ENCODE peak calls at places on chromosomes 3 and 15, in seven cellular contexts. J, F, R, M, A, B and N are unnamed samples.

GRCh38 chr3:102114264-102114979 is 265.1 kb downstream of the NFKBIZ start:
- DNase-seq in R (no peak), M (no peak), F (peak; percentile 59), A (no peak), B (no peak), J (no peak), N (no peak)

GRCh38 chr3:12393894-12394293 is 90.4 kb upstream of the TSEN2 start:
- DNase-seq in R (no peak), B (no peak), F (no peak), A (peak; percentile 88), M (no peak), J (no peak), N (no peak)

GRCh38 chr3:126180477-126181397 is at the start of gene ALDH1L1:
- DNase-seq in B (peak; percentile 13), M (peak; percentile 82), F (peak; percentile 86), J (peak; percentile 84), R (peak; percentile 80), A (peak; percentile 13), N (no peak)

GRCh38 chr15:68389936-68390790 is 41.8 kb downstream of the ITGA11 start:
- DNase-seq in J (peak; percentile 56), R (peak; percentile 36), B (no peak), F (peak; percentile 12), A (peak; percentile 35), M (no peak), N (no peak)

GRCh38 chr3:15361494-15362214 is 29.3 kb upstream of the SH3BP5 start:
- DNase-seq in A (peak; percentile 80), F (peak; percentile 19), M (peak; percentile 25), R (no peak), J (no peak), B (no peak), N (no peak)

GRCh38 chr3:65030847-65031463 is 343.2 kb upstream of the ADAMTS9 start:
- DNase-seq in J (no peak), B (peak; percentile 40), A (peak; percentile 65), R (no peak), M (no peak), F (no peak), N (peak; percentile 48)

GRCh38 chr3:154954750-154955149 is 125.4 kb upstream of the MME start:
- DNase-seq in F (no peak), A (peak; percentile 72), M (no peak), B (no peak), R (no peak), J (no peak), N (peak; percentile 16)

GRCh38 chr3:3625461-3626271 is 173.6 kb upstream of the LRRN1 start:
- DNase-seq in B (no peak), F (no peak), J (no peak), R (no peak), A (no peak), M (no peak), N (no peak)

GRCh38 chr15:84955089-84955848 is 26.4 kb upstream of the PDE8A start:
- DNase-seq in J (peak; percentile 85), R (peak; percentile 84), B (no peak), M (peak; percentile 77), F (peak; percentile 75), A (peak; percentile 86), N (peak; percentile 72)

GRCh38 chr15:88580532-88580931 is 34.1 kb upstream of the DET1 start:
- DNase-seq in M (no peak), R (no peak), B (no peak), A (no peak), J (no peak), F (no peak), N (no peak)

GRCh38 chr3:179811321-179812095 is 158.7 kb downstream of the USP13 start:
- DNase-seq in J (no peak), F (no peak), A (peak; percentile 90), B (peak; percentile 9), R (no peak), M (no peak), N (peak; percentile 47)

GRCh38 chr3:58672880-58673279 is 6.3 kb upstream of the FAM3D start:
- DNase-seq in A (no peak), F (no peak), R (no peak), M (no peak), B (no peak), J (no peak), N (no peak)

GRCh38 chr3:105647047-105647446 is 221.8 kb downstream of the CBLB start:
- DNase-seq in M (no peak), J (no peak), R (no peak), A (peak; percentile 91), B (peak; percentile 49), F (no peak), N (peak; percentile 48)

GRCh38 chr3:120622870-120623718 is 27.0 kb downstream of the NDUFB4 start:
- DNase-seq in A (peak; percentile 74), J (no peak), R (no peak), B (no peak), M (no peak), F (no peak), N (peak; percentile 61)

GRCh38 chr3:147189016-147189415 is 217.3 kb downstream of the ZIC4 start:
- DNase-seq in M (no peak), A (peak; percentile 19), J (no peak), R (no peak), F (no peak), B (no peak), N (peak; percentile 8)

GRCh38 chr3:133474251-133474801 is 74.5 kb downstream of the BFSP2 start:
- DNase-seq in B (no peak), F (peak; percentile 81), J (peak; percentile 81), R (no peak), A (peak; percentile 51), M (peak; percentile 67), N (peak; percentile 79)

GRCh38 chr3:150293401-150294001 is 114.6 kb upstream of the TSC22D2 start:
- DNase-seq in B (no peak), J (no peak), F (no peak), R (no peak), M (no peak), A (peak; percentile 77), N (no peak)

GRCh38 chr15:51288143-51289065 is 50.0 kb downstream of the CYP19A1 start:
- DNase-seq in A (peak; percentile 56), M (no peak), B (no peak), F (no peak), J (no peak), R (no peak), N (no peak)

GRCh38 chr3:141388823-141389617 is 20.7 kb downstream of the ZBTB38 start:
- DNase-seq in J (no peak), B (no peak), M (no peak), F (no peak), R (no peak), A (peak; percentile 59), N (no peak)

DNA sequence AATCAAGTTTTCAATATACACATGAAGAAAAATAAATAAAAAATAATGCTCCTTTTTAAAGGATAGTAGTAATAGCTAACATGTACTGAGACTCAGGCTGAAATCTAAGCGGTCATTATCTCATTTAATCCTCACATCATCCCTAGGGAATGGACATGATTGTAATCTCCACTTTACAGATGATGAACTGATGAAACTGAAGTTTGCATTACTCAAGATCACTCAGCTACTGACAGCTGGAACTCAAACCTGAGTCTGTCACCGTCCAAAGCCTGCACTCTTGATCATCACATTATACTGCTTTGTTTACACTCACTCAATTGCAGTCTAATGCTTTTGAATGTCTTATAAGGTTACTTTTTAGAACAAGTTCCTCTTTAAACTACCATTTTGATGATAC is 3.2 kb downstream of the NPTN start:
- DNase-seq in J (no peak), M (no peak), R (no peak), B (no peak), A (peak; percentile 33), F (no peak), N (no peak)
- H3K4me1 ChIP-seq in J (no peaks in the 10 kb centered on the region), M (peaks cover 77% of the 10 kb centered on the region), R (peaks cover 60% of the 10 kb centered on the region), B (peaks cover 48% of the 10 kb centered on the region), A (peaks cover 74% of the 10 kb centered on the region), F (peaks cover 7% of the 10 kb centered on the region), N (peaks cover 48% of the 10 kb centered on the region)

GRCh38 chr3:138092023-138092422 is 23.4 kb downstream of the DZIP1L start:
- DNase-seq in F (no peak), B (no peak), J (no peak), M (no peak), R (no peak), A (peak; percentile 78), N (no peak)

GRCh38 chr3:138093721-138094120 is 21.7 kb downstream of the DZIP1L start:
- DNase-seq in F (no peak), B (no peak), A (no peak), J (no peak), R (no peak), M (no peak), N (no peak)

GRCh38 chr3:138099417-138099816 is 16.0 kb downstream of the DZIP1L start:
- DNase-seq in A (no peak), R (no peak), J (no peak), M (no peak), F (no peak), B (no peak), N (no peak)

DNA sequence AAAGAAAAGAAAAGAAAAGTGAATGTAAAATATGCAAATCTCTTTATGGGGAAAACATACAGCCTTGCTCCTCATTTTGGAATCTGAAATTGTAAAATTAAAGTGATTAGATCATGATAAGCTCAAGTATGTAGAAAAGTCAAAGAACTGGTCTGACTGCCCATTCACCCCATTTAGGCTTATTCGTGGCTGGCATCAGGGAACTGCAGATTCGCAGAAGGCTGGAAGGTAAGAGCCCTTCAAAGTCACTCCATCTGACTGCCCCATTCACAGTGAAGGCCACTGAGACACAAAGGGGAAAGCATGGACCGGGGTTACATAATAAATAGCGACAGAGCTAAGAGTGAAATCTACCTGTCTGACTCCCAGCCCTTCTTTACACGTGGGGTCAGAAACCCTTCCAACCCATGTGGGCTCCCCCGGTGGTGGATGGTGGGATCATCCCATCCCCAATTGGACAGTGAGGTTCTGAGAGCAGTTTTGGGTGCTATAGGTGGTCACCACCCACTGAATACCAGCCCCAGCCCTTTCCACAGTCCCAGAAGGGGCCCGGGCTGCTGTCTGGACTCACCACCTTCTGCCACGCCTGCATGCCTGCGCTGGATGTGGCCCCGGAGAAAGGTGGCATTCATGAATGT is 18.1 kb downstream of the DZIP1L start:
- DNase-seq in F (no peak), B (no peak), M (no peak), J (no peak), A (no peak), R (no peak), N (no peak)
- H3K27ac ChIP-seq in F (no peak overlapping the region), B (no peak overlapping the region), M (no peak overlapping the region), J (no peak overlapping the region), A (no peak overlapping the region), R (no peak overlapping the region), N (no peak overlapping the region)

DNA sequence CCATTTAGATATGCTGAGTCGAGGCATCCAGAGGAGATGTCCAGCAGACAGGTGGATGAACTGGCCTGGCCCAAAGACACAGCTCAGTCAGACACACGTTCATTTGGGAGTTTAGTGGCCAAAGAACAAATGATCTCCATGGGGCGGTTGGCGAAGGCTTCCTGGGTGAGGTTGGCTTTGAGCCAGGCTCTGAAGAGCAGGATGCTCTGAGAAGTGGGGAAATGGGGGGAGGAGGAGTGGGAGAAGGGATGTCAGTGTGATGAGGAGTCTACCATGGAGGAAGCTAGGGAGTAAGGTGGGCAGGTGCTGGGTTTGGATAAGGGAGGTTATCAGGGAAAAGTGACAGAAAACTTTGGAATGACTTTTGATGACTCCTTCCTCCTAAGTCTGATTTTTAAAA is 47.5 kb upstream of the VILL start:
- DNase-seq in B (no peak), M (no peak), R (no peak), A (no peak), F (no peak), J (no peak), N (no peak)
- H3K4me1 ChIP-seq in B (peaks cover 55% of the 10 kb centered on the region), M (peaks cover 88% of the 10 kb centered on the region), R (peaks cover 33% of the 10 kb centered on the region), A (peaks cover 35% of the 10 kb centered on the region), F (no peaks in the 10 kb centered on the region), J (no peaks in the 10 kb centered on the region), N (peaks cover 85% of the 10 kb centered on the region)

DNA sequence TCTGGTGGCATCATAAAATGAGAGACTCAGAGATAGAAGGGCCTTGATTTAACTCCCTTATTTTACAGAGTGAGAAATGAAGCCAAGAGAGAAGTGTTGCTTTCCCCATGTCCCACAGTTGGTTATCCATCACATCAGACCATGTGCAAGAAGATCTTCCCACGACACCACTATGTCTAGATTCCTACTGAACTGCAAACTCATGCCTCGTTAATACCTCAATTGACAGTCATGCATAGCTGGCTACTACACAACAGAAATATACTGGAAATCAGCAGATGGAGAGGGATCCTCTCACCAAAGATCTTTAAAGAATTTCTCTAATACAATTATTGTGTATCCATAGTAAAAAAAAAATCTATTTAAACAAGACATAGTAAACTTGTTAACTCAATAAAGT is 33.3 kb downstream of the PEAK1 start:
- DNase-seq in F (no peak), M (no peak), R (no peak), A (peak; percentile 11), B (no peak), J (no peak), N (no peak)
- H3K27ac ChIP-seq in F (no peak overlapping the region), M (no peak overlapping the region), R (no peak overlapping the region), A (no peak overlapping the region), B (no peak overlapping the region), J (no peak overlapping the region), N (no peak overlapping the region)